ENCODE peak calls at places on chromosome 12, in seven cellular contexts. U, O, D, C, X, L and A are unnamed samples.

GRCh38 chr12:40620564-40621019 is 71.6 kb upstream of the CNTN1 start:
- DNase-seq in O (no peak), D (no peak), U (no peak), L (no peak), X (no peak), C (no peak), A (no peak)

GRCh38 chr12:27333311-27334009 is 824 bp downstream of the BMAL2 start:
- DNase-seq in D (peak), C (peak), U (peak), O (no peak), X (peak), L (peak), A (peak)

GRCh38 chr12:122111070-122111750 is 32.7 kb downstream of the MLXIP start:
- DNase-seq in U (no peak), O (no peak), D (no peak), L (no peak), C (no peak), X (no peak), A (no peak)

GRCh38 chr12:48420031-48420775 is 52.2 kb upstream of the ANP32D start:
- DNase-seq in U (no peak), X (no peak), D (no peak), C (peak), L (no peak), O (peak), A (no peak)

GRCh38 chr12:67355428-67356385 is 86.5 kb downstream of the CAND1 start:
- DNase-seq in X (no peak), U (no peak), L (no peak), O (peak), C (peak), D (no peak), A (no peak)

GRCh38 chr12:41917827-41918445 is 226.7 kb downstream of the GXYLT1 start:
- DNase-seq in C (peak), U (no peak), L (no peak), D (no peak), X (no peak), O (peak), A (no peak)

GRCh38 chr12:78271546-78271945 is 440.9 kb downstream of the NAV3 start:
- DNase-seq in O (peak), L (no peak), U (no peak), C (no peak), D (no peak), X (no peak), A (no peak)

GRCh38 chr12:59164991-59165718 is 244.9 kb upstream of the LRIG3 start:
- DNase-seq in C (peak), D (no peak), O (peak), U (no peak), X (no peak), L (no peak), A (no peak)

GRCh38 chr12:25319233-25319984 is 68.7 kb upstream of the KRAS start:
- DNase-seq in L (no peak), O (no peak), D (no peak), C (no peak), X (no peak), U (no peak), A (no peak)

GRCh38 chr12:100724071-100724470 is 70.5 kb upstream of the ANO4 start:
- DNase-seq in O (no peak), L (no peak), U (no peak), D (no peak), X (no peak), C (peak), A (no peak)

GRCh38 chr12:101740566-101740965 is 1.3 kb upstream of the SYCP3 start:
- DNase-seq in X (no peak), L (no peak), C (no peak), U (no peak), D (no peak), O (no peak), A (no peak)
- H3K27ac ChIP-seq in X (no peak), L (no peak), C (no peak), U (no peak), D (no peak), O (no peak), A (no peak)

GRCh38 chr12:107580750-107581529 is 104.7 kb upstream of the PWP1 start:
- DNase-seq in C (peak), U (no peak), O (no peak), D (no peak), X (no peak), L (no peak), A (no peak)
- TF ChIP-seq CTCF in C (no peak), U (no peak), O (no peak), D (no peak), X (peak), L (no peak), A (no peak)

GRCh38 chr12:51270067-51270846 is at the start of gene SMAGP:
- DNase-seq in D (peak), C (peak), O (peak), L (peak), U (no peak), X (peak), A (peak)
- H3K27ac ChIP-seq in D (peak), C (no peak), O (no peak), L (peak), U (peak), X (peak), A (peak)

DNA sequence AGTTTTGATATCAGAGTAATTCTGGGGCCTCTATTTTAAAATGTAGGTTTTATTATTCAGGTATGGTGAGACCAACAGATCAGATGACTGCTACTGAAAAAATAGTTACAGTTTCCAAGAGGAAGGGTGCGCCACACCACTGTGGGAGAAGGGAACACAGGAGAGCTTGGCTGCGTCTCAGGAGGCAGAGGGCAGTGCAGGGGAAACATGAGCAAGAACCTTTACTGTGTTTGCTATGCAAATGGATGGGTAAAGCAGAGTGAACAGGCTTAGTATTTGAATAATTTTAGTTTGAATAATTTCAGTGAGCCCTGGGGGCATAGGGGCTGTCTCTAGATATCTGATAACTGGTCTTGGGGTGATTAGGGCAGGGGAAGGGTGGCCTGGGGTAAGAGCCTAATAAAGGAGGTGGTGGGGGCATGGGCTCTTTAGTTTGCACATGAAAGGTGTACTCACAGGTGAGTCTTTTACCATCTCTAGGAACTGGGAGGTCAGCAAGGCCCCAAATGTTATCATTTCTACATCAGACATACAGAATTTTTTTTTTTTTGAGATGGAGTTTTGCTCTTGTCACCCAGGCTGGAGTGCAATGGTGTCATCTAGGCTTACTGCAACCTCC is 196.8 kb upstream of the NEDD1 start:
- DNase-seq in D (no peak), L (no peak), U (no peak), C (peak), O (no peak), X (no peak), A (no peak)
- TF ChIP-seq CTCF in D (no peak), L (no peak), U (no peak), C (peak), O (no peak), X (no peak), A (no peak)

GRCh38 chr12:2212537-2212936 is 159.8 kb downstream of the CACNA1C start:
- DNase-seq in U (no peak), X (no peak), C (no peak), O (no peak), D (no peak), L (no peak), A (no peak)

GRCh38 chr12:2214411-2214810 is 161.6 kb downstream of the CACNA1C start:
- DNase-seq in L (no peak), X (no peak), O (no peak), D (no peak), C (no peak), U (no peak), A (no peak)

GRCh38 chr12:2211119-2211518 is 158.3 kb downstream of the CACNA1C start:
- DNase-seq in C (no peak), U (no peak), X (no peak), D (no peak), O (no peak), L (no peak), A (no peak)

GRCh38 chr12:2215709-2216560 is 163.1 kb downstream of the CACNA1C start:
- DNase-seq in C (no peak), O (peak), D (no peak), X (no peak), L (no peak), U (no peak), A (no peak)

GRCh38 chr12:2212971-2213869 is 160.4 kb downstream of the CACNA1C start:
- DNase-seq in C (peak), L (no peak), O (peak), D (no peak), U (no peak), X (no peak), A (no peak)
- H3K27ac ChIP-seq in C (no peak), L (no peak), O (peak), D (no peak), U (peak), X (peak), A (no peak)

GRCh38 chr12:123126294-123127144 is 24.4 kb downstream of the PITPNM2 start:
- DNase-seq in C (no peak), D (no peak), L (peak), U (peak), O (peak), X (no peak), A (no peak)
- TF ChIP-seq CTCF in C (peak), D (no peak), L (no peak), U (no peak), O (peak), X (no peak), A (no peak)

GRCh38 chr12:112535637-112536366 is 117.1 kb downstream of the PTPN11 start:
- DNase-seq in C (no peak), L (no peak), D (no peak), O (no peak), U (no peak), X (no peak), A (no peak)

GRCh38 chr12:112535017-112535416 is 116.3 kb downstream of the PTPN11 start:
- DNase-seq in X (no peak), O (no peak), U (no peak), D (no peak), L (no peak), C (no peak), A (no peak)

GRCh38 chr12:112538740-112539139 is 120.0 kb downstream of the PTPN11 start:
- DNase-seq in O (no peak), X (no peak), D (no peak), L (no peak), C (no peak), U (no peak), A (no peak)

GRCh38 chr12:112537710-112538396 is 119.1 kb downstream of the PTPN11 start:
- DNase-seq in O (peak), L (no peak), C (peak), X (no peak), D (no peak), U (no peak), A (no peak)

DNA sequence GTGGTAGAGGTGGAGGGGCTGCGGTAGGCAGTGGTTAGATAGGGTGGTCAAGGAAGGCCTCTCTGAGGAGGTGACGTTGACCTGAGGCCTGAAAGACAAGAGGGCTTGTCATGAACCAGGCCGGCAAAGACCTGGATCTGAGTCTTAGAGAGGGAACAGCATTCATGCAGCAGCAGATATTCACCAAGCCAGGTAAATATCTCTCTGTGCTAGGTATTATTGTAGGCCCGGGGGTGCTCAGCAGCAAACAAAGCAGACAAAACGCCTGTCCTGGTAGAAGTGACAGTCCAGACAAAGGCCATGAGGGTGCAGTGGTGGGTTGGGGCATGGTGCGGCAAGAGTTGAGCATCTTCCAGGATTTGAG is 117.6 kb downstream of the PTPN11 start:
- DNase-seq in C (no peak), X (no peak), D (no peak), U (no peak), L (no peak), O (no peak), A (no peak)
- H3K27ac ChIP-seq in C (no peak), X (no peak), D (no peak), U (no peak), L (no peak), O (no peak), A (no peak)

GRCh38 chr12:5556033-5556614 is 124.2 kb downstream of the NTF3 start:
- DNase-seq in X (no peak), U (no peak), D (no peak), O (no peak), C (peak), L (no peak), A (no peak)
- TF ChIP-seq CTCF in X (peak), U (peak), D (peak), O (peak), C (peak), L (no peak), A (no peak)